ENCODE peak calls at places on chromosomes 11 and 22, in ten cellular contexts. S is ovary, H is adrenal gland, J is lower lobe of right lung, Z is neuronal stem cell, P is heart right ventricle, R is mammary epithelial cell, M is HCT116, I is pancreas, B is aorta. E is an unnamed sample.

GRCh38 chr11:126607374-126607773 is 251.9 kb downstream of the ST3GAL4 start:
- DNase-seq in S (no peak), I (peak; percentile 87), Z (peak; percentile 59), H (peak; percentile 53), J (no peak), B (no peak), P (peak; percentile 11), M (peak; percentile 31), R (peak; percentile 39), E (no peak)

GRCh38 chr22:41341990-41342389 is 39.8 kb upstream of the TEF start:
- DNase-seq in I (no peak), J (no peak), R (no peak), S (no peak), P (no peak), Z (no peak), M (no peak), H (no peak), B (no peak), E (no peak)

GRCh38 chr11:33893711-33894401 is 2.0 kb upstream of the LMO2 start:
- DNase-seq in B (no peak), M (no peak), J (no peak), R (no peak), Z (no peak), H (no peak), P (no peak), I (no peak), S (no peak), E (peak; percentile 81)

GRCh38 chr11:93903989-93904388 is 53.6 kb upstream of the VSTM5 start:
- DNase-seq in S (no peak), H (no peak), M (no peak), P (no peak), I (no peak), B (no peak), Z (no peak), J (no peak), R (peak; percentile 11), E (no peak)

GRCh38 chr11:66715346-66716085 is 13.5 kb downstream of the SPTBN2 start:
- DNase-seq in R (no peak), S (no peak), B (no peak), P (no peak), I (peak; percentile 31), Z (no peak), M (no peak), J (no peak), H (no peak), E (no peak)

GRCh38 chr22:36977401-36977861 is 41.8 kb downstream of the TST start:
- DNase-seq in M (no peak), Z (peak; percentile 40), R (no peak), B (peak; percentile 77), S (peak; percentile 33), I (peak; percentile 85), J (peak; percentile 81), P (peak; percentile 36), H (peak; percentile 56), E (peak; percentile 79)

GRCh38 chr22:19121631-19122142 is 525 bp downstream of the DGCR2 start:
- DNase-seq in I (peak; percentile 91), P (peak; percentile 59), R (peak; percentile 54), J (peak; percentile 76), M (no peak), S (peak; percentile 42), Z (peak; percentile 24), H (peak; percentile 62), B (peak; percentile 67), E (peak; percentile 22)

GRCh38 chr11:65111537-65112225 is at the start of gene TM7SF2:
- DNase-seq in J (peak; percentile 99), H (peak; percentile 96), S (peak; percentile 97), M (peak; percentile 89), Z (peak; percentile 93), P (peak; percentile 96), R (peak; percentile 93), B (peak; percentile 97), I (peak; percentile 99), E (peak; percentile 89)

GRCh38 chr11:13343931-13344717 is 66.5 kb downstream of the BMAL1 start:
- DNase-seq in S (peak; percentile 60), R (peak; percentile 64), J (no peak), B (peak; percentile 79), Z (peak; percentile 68), H (peak; percentile 72), M (no peak), I (no peak), P (peak; percentile 81), E (peak; percentile 58)

GRCh38 chr22:35777335-35777975 is 59.8 kb downstream of the APOL5 start:
- DNase-seq in R (peak; percentile 57), I (no peak), J (no peak), M (no peak), B (no peak), S (no peak), H (no peak), P (no peak), Z (no peak), E (no peak)

GRCh38 chr11:35934981-35935380 is 8.9 kb upstream of the LDLRAD3 start:
- DNase-seq in H (no peak), M (no peak), P (no peak), B (no peak), R (no peak), Z (no peak), J (no peak), S (no peak), I (no peak), E (no peak)

GRCh38 chr11:43830928-43831440 is 49.6 kb upstream of the ALKBH3 start:
- DNase-seq in Z (peak; percentile 24), B (peak; percentile 69), J (no peak), R (peak; percentile 100), I (no peak), H (peak; percentile 66), S (no peak), M (peak; percentile 98), P (no peak), E (no peak)

GRCh38 chr22:31096637-31097274 is 10.6 kb downstream of the SELENOM start:
- DNase-seq in M (no peak), J (no peak), B (no peak), H (no peak), S (no peak), P (no peak), Z (no peak), I (peak; percentile 71), R (no peak), E (no peak)

GRCh38 chr22:35033635-35034296 is 32.2 kb upstream of the ISX start:
- DNase-seq in I (no peak), P (no peak), B (no peak), S (no peak), Z (no peak), H (no peak), R (peak; percentile 14), M (no peak), J (no peak), E (no peak)

GRCh38 chr11:46176421-46176820 is 55.2 kb upstream of the PHF21A start:
- DNase-seq in J (no peak), M (no peak), B (no peak), P (no peak), Z (no peak), I (no peak), H (no peak), R (no peak), S (no peak), E (no peak)

GRCh38 chr11:6377902-6378694 is 12.2 kb upstream of the SMPD1 start:
- DNase-seq in M (no peak), H (no peak), Z (no peak), J (no peak), I (no peak), S (no peak), R (no peak), P (no peak), B (no peak), E (no peak)

GRCh38 chr11:44327730-44328691 is 18.1 kb upstream of the ALX4 start:
- DNase-seq in I (no peak), S (no peak), R (no peak), B (no peak), H (no peak), P (no peak), Z (no peak), M (no peak), J (no peak), E (no peak)

GRCh38 chr22:39290724-39291161 is 28.7 kb downstream of the RPL3 start:
- DNase-seq in B (peak; percentile 75), Z (no peak), H (no peak), I (peak; percentile 97), R (peak; percentile 94), M (no peak), S (peak; percentile 80), J (no peak), P (peak; percentile 84), E (no peak)

GRCh38 chr22:39290248-39290720 is 29.1 kb downstream of the RPL3 start:
- DNase-seq in P (no peak), M (peak; percentile 48), R (peak; percentile 94), Z (no peak), I (no peak), B (no peak), S (no peak), J (no peak), H (no peak), E (no peak)

GRCh38 chr22:39292002-39292401 is 27.4 kb downstream of the RPL3 start:
- DNase-seq in R (no peak), H (no peak), Z (no peak), S (no peak), M (no peak), B (peak; percentile 62), P (no peak), I (peak; percentile 90), J (no peak), E (no peak)

GRCh38 chr22:39292561-39293074 is 26.8 kb downstream of the RPL3 start:
- DNase-seq in J (peak; percentile 95), P (peak; percentile 94), M (peak; percentile 93), H (peak; percentile 90), S (peak; percentile 94), Z (peak; percentile 45), B (peak; percentile 98), R (peak; percentile 96), I (peak; percentile 96), E (no peak)

GRCh38 chr22:39291501-39291900 is 27.9 kb downstream of the RPL3 start:
- DNase-seq in H (no peak), P (no peak), J (no peak), M (no peak), B (peak; percentile 48), S (no peak), I (peak; percentile 82), Z (no peak), R (no peak), E (no peak)
- H3K4me1 ChIP-seq in H (peaks cover 13% of the 10 kb centered on the region), P (peaks cover 31% of the 10 kb centered on the region), J (peaks cover 45% of the 10 kb centered on the region), M (peaks cover 85% of the 10 kb centered on the region), B (no peaks in the 10 kb centered on the region), S (peaks cover 4% of the 10 kb centered on the region), I (peaks cover 40% of the 10 kb centered on the region), Z (peaks cover 28% of the 10 kb centered on the region), R (peaks cover 39% of the 10 kb centered on the region), E (no peaks in the 10 kb centered on the region)

GRCh38 chr22:43994416-43994815 is 29.7 kb upstream of the PARVB start:
- DNase-seq in S (no peak), B (no peak), Z (no peak), H (no peak), J (peak; percentile 30), P (no peak), I (no peak), M (no peak), R (no peak), E (no peak)
- H3K4me3 ChIP-seq in S (no peak overlapping the region), B (no peak overlapping the region), Z (no peak overlapping the region), H (no peak overlapping the region), J (no peak overlapping the region), P (no peak overlapping the region), I (no peak overlapping the region), M (no peak overlapping the region), R (no peak overlapping the region), E (no peak overlapping the region)

GRCh38 chr11:128734439-128735224 is 40.8 kb downstream of the FLI1 start:
- DNase-seq in I (no peak), R (no peak), P (no peak), B (peak; percentile 84), Z (no peak), J (peak; percentile 78), S (no peak), H (no peak), M (no peak), E (no peak)
- H3K27ac ChIP-seq in I (no peak overlapping the region), R (no peak overlapping the region), P (no peak overlapping the region), B (no peak overlapping the region), Z (no peak overlapping the region), J (peak overlapping the region; percentile 19), S (no peak overlapping the region), H (no peak overlapping the region), M (no peak overlapping the region), E (no peak overlapping the region)

GRCh38 chr11:63687845-63688244 is 6.5 kb downstream of the RTN3 start:
- DNase-seq in P (no peak), R (no peak), Z (no peak), H (no peak), M (no peak), S (no peak), J (no peak), B (no peak), I (no peak), E (no peak)
- H3K4me1 ChIP-seq in P (peaks cover 6% of the 10 kb centered on the region), R (peaks cover 7% of the 10 kb centered on the region), Z (peaks cover 8% of the 10 kb centered on the region), H (peaks cover 7% of the 10 kb centered on the region), M (peaks cover 4% of the 10 kb centered on the region), S (no peaks in the 10 kb centered on the region), J (peaks cover 30% of the 10 kb centered on the region), B (no peaks in the 10 kb centered on the region), I (peaks cover 28% of the 10 kb centered on the region), E (peaks cover 2% of the 10 kb centered on the region)